ENCODE peak calls at places on chromosomes 5 and 9, in five cellular contexts. W is tibial artery, J is heart left ventricle, D is fibroblast of pulmonary artery, G is breast epithelium. M is an unnamed sample.

GRCh38 chr5:63451188-63451587 is 511.1 kb downstream of the HTR1A start:
- DNase-seq in D (no peak), J (no peak), G (no peak), W (no peak), M (no peak)

GRCh38 chr9:33817327-33818166 is 587 bp downstream of the UBE2R2 start:
- DNase-seq in D (peak), W (peak), J (peak), G (peak), M (peak)

GRCh38 chr5:72009280-72009679 is 98.0 kb upstream of the MAP1B start:
- DNase-seq in D (no peak), J (no peak), G (no peak), W (no peak), M (no peak)

GRCh38 chr5:155625897-155626543 is 612.5 kb downstream of the KIF4B start:
- DNase-seq in D (no peak), G (no peak), W (no peak), J (no peak), M (no peak)

GRCh38 chr9:15306068-15306756 is 804 bp downstream of the TTC39B start:
- DNase-seq in G (peak), W (peak), J (peak), D (peak), M (peak)

GRCh38 chr9:119050281-119050680 is 319.0 kb downstream of the BRINP1 start:
- DNase-seq in W (no peak), G (no peak), D (no peak), J (no peak), M (no peak)

GRCh38 chr5:157603333-157604190 is 28.0 kb upstream of the ADAM19 start:
- DNase-seq in D (peak), W (no peak), G (no peak), J (no peak), M (peak)

GRCh38 chr9:107471562-107471961 is 18.0 kb downstream of the KLF4 start:
- DNase-seq in J (no peak), G (no peak), D (no peak), W (no peak), M (no peak)

GRCh38 chr5:107293551-107293950 is 377.2 kb downstream of the EFNA5 start:
- DNase-seq in J (no peak), G (no peak), W (no peak), D (no peak), M (no peak)

GRCh38 chr5:322942-323879 is 1.7 kb downstream of the AHRR start:
- DNase-seq in J (no peak), G (no peak), D (no peak), W (no peak), M (peak)

GRCh38 chr5:90558344-90559192 is at the start of gene ADGRV1:
- DNase-seq in D (peak), G (peak), W (no peak), J (peak), M (no peak)

GRCh38 chr9:127938298-127938690 is 640 bp upstream of the DPM2 start:
- DNase-seq in W (no peak), J (no peak), D (no peak), G (no peak), M (peak)

GRCh38 chr9:130265431-130266235 is at the start of gene HMCN2:
- DNase-seq in W (peak), J (peak), G (no peak), D (no peak), M (no peak)

GRCh38 chr5:56711191-56711590 is 104.2 kb upstream of the MAP3K1 start:
- DNase-seq in G (no peak), J (no peak), D (no peak), W (no peak), M (no peak)

GRCh38 chr9:105842023-105842644 is 147.8 kb downstream of the TMEM38B start:
- DNase-seq in J (no peak), G (no peak), D (peak), W (no peak), M (no peak)

GRCh38 chr5:124902097-124902821 is 155.8 kb upstream of the ZNF608 start:
- DNase-seq in D (peak), W (peak), J (no peak), G (no peak), M (no peak)

GRCh38 chr5:172881691-172882370 is 47.8 kb downstream of the ERGIC1 start:
- DNase-seq in D (peak), W (peak), G (no peak), J (no peak), M (peak)

GRCh38 chr9:83322438-83322837 is 215.8 kb downstream of the FRMD3 start:
- DNase-seq in G (no peak), J (no peak), W (no peak), D (no peak), M (no peak)

GRCh38 chr9:82996931-82997330 is 66.0 kb downstream of the RASEF start:
- DNase-seq in D (no peak), W (no peak), G (no peak), J (no peak), M (no peak)

GRCh38 chr5:66710557-66710956 is 114.4 kb downstream of the MAST4 start:
- DNase-seq in W (no peak), G (no peak), D (peak), J (peak), M (no peak)

GRCh38 chr5:76590027-76590426 is 33.2 kb downstream of the F2RL2 start:
- DNase-seq in W (no peak), G (no peak), J (no peak), D (no peak), M (no peak)

GRCh38 chr5:72380491-72381274 is 60.5 kb downstream of the PTCD2 start:
- DNase-seq in D (no peak), G (no peak), J (no peak), W (no peak), M (no peak)

GRCh38 chr9:116279230-116279629 is 125.6 kb downstream of the PAPPA start:
- DNase-seq in W (no peak), J (no peak), G (no peak), D (peak), M (no peak)

GRCh38 chr5:80569961-80570786 is at the start of gene ANKRD34B:
- DNase-seq in D (peak), W (no peak), G (no peak), J (no peak), M (peak)

GRCh38 chr9:17906841-17907779 is 328.2 kb downstream of the SH3GL2 start:
- DNase-seq in D (no peak), J (no peak), W (no peak), G (no peak), M (peak)

GRCh38 chr5:160020266-160020770 is 11.4 kb downstream of the TTC1 start:
- DNase-seq in D (no peak), G (no peak), J (no peak), W (no peak), M (no peak)

GRCh38 chr5:116454417-116454927 is 120.2 kb downstream of the SEMA6A start:
- DNase-seq in D (peak), J (peak), W (peak), G (no peak), M (no peak)

GRCh38 chr9:131095666-131096489 is 453 bp upstream of the AIF1L start:
- DNase-seq in W (no peak), J (peak), D (no peak), G (no peak), M (peak)

GRCh38 chr5:179615203-179615602 is 8.3 kb downstream of the HNRNPH1 start:
- DNase-seq in W (no peak), J (no peak), D (no peak), G (no peak), M (peak)

GRCh38 chr5:89735108-89735507 is 674.4 kb downstream of the CETN3 start:
- DNase-seq in J (no peak), W (no peak), G (no peak), D (peak), M (no peak)

GRCh38 chr9:131609116-131609830 is 64.0 kb downstream of the PRRT1B start:
- DNase-seq in W (peak), D (peak), G (peak), J (peak), M (peak)

GRCh38 chr5:73694089-73694488 is 68.1 kb downstream of the ARHGEF28 start:
- DNase-seq in J (no peak), D (no peak), G (no peak), W (no peak), M (no peak)

GRCh38 chr5:120236360-120236759 is 227.7 kb upstream of the PRR16 start:
- DNase-seq in D (no peak), J (no peak), G (no peak), W (no peak), M (no peak)

GRCh38 chr5:81626524-81626923 is 124.4 kb downstream of the SSBP2 start:
- DNase-seq in J (peak), W (no peak), G (no peak), D (peak), M (peak)

GRCh38 chr5:134175874-134176522 is 752 bp downstream of the SKP1 start:
- DNase-seq in D (peak), G (no peak), J (no peak), W (peak), M (no peak)

GRCh38 chr5:168209987-168210386 is 81.5 kb upstream of the WWC1 start:
- DNase-seq in D (no peak), W (no peak), J (no peak), G (no peak), M (no peak)

GRCh38 chr9:77789891-77790290 is 141.8 kb upstream of the GNA14 start:
- DNase-seq in D (no peak), J (no peak), W (no peak), G (no peak), M (no peak)

GRCh38 chr9:77793909-77794308 is 145.8 kb upstream of the GNA14 start:
- DNase-seq in D (peak), W (no peak), J (no peak), G (no peak), M (no peak)
- TF ChIP-seq CTCF in D (peak), W (no peak), J (no peak), G (peak), M (no peak)

DNA sequence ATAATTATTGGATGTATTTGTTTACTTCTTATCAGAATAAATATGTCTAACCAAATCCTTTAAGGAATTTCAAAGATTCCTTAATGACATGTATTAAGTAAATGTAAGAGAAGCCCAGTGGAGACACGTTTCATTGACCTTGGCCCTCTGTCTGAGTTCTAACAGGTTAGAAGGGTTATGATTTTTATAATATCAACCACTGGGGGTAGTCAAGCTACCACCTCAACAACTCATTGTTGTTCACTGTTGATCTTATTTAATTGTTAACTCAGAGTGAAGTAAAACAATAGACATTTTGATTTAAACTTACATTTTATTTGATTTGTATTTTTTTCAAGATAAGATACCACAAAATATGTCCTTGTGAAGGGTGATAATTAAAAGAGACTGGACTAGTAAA is 499.2 kb upstream of the COX7C start:
- DNase-seq in W (no peak), J (no peak), G (no peak), D (no peak), M (no peak)
- TF ChIP-seq CTCF in W (no peak), J (no peak), G (no peak), D (no peak), M (no peak)

GRCh38 chr9:128969491-128969890 is 22.0 kb downstream of the NUP188 start:
- DNase-seq in G (no peak), W (no peak), D (no peak), J (no peak), M (no peak)
- TF ChIP-seq CTCF in G (no peak), W (no peak), D (no peak), J (no peak), M (no peak)

GRCh38 chr5:17402291-17403121 is 95.5 kb upstream of the TAF11L2 start:
- DNase-seq in G (no peak), J (no peak), D (no peak), W (no peak), M (no peak)

GRCh38 chr5:17401509-17402290 is 96.3 kb upstream of the TAF11L2 start:
- DNase-seq in W (no peak), D (no peak), G (no peak), J (no peak), M (no peak)

GRCh38 chr5:17398866-17399835 is 98.9 kb upstream of the TAF11L2 start:
- DNase-seq in G (no peak), W (no peak), D (no peak), J (no peak), M (no peak)

GRCh38 chr5:17399931-17400330 is 98.1 kb upstream of the TAF11L2 start:
- DNase-seq in G (no peak), D (no peak), J (no peak), W (no peak), M (no peak)

DNA sequence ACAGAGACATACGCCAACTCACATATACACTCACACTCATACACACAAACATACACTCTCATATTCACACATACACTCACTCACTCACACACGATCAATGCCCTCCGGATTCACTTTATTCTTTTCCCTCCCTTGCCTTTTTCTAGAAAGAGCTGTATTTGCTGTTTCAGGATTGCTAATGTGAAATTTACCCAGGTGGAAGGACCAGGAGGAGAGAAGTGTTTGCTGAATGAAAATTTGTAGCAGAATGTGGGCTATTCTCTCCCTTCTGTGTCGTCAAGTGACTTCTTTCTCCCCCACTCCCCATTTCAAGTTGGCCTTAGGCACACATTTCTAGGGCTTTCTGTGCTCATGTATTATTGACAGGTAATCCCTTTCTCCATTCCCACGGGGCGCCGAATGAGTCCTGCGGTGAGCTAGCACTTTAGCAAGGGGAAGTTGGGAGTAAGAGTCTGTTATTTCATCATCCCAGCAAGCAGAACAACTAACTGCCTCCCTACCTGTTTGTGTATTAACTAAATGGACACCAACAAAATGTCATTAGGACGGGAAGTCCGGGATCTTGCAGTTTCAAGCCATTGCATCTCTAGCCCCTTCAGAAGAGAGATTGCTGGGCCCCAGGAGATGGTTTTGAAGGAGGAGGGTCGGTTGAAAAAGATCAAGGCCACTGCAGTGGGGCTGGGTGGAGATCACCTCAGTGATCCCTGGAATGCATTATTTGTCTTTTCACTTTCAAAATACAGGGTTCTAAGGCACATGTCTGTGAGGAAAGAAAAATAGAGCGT is 97.1 kb upstream of the TAF11L2 start:
- DNase-seq in D (no peak), W (no peak), G (no peak), J (no peak), M (no peak)
- TF ChIP-seq CTCF in D (no peak), W (no peak), G (no peak), J (no peak), M (no peak)

GRCh38 chr9:124505006-124505900 is 1.9 kb downstream of the NR5A1 start:
- DNase-seq in W (no peak), D (no peak), J (no peak), G (no peak), M (peak)
- TF ChIP-seq CTCF in W (no peak), D (no peak), J (no peak), G (no peak), M (no peak)

DNA sequence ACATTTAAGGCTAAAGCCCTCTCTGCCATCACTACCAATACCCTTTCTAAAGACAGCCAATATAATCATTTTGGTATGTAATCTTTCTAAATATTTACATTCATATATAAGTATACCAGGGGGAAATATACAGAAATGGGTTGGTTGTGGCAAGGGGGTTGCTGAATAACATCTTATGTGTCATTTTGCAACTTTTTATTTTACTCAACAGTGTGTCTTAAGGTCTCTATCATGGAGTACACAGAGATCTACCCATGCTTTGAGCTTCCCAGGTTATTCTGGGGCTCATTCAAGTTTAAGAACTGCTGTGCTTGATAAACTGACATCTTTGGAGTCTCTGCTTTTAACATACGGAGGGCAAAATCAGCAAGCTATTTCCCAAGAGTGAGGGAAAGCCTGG is 7.4 kb upstream of the FAT2 start:
- DNase-seq in W (no peak), D (no peak), J (no peak), G (no peak), M (no peak)
- TF ChIP-seq CTCF in W (no peak), D (no peak), J (no peak), G (no peak), M (no peak)

GRCh38 chr5:171405615-171406014 is 13.8 kb upstream of the FGF18 start:
- DNase-seq in J (no peak), W (no peak), G (no peak), D (peak), M (no peak)
- TF ChIP-seq CTCF in J (peak), W (peak), G (peak), D (peak), M (peak)

GRCh38 chr5:32055891-32056866 is 117.9 kb downstream of the GOLPH3 start:
- DNase-seq in G (no peak), J (no peak), W (no peak), D (no peak), M (no peak)

GRCh38 chr5:32059779-32060178 is 114.3 kb downstream of the GOLPH3 start:
- DNase-seq in W (no peak), J (no peak), G (no peak), D (no peak), M (no peak)

GRCh38 chr5:32061236-32061635 is 112.9 kb downstream of the GOLPH3 start:
- DNase-seq in W (no peak), D (no peak), G (no peak), J (no peak), M (no peak)

GRCh38 chr5:32058101-32058500 is 116.0 kb downstream of the GOLPH3 start:
- DNase-seq in W (no peak), J (no peak), G (no peak), D (no peak), M (no peak)

DNA sequence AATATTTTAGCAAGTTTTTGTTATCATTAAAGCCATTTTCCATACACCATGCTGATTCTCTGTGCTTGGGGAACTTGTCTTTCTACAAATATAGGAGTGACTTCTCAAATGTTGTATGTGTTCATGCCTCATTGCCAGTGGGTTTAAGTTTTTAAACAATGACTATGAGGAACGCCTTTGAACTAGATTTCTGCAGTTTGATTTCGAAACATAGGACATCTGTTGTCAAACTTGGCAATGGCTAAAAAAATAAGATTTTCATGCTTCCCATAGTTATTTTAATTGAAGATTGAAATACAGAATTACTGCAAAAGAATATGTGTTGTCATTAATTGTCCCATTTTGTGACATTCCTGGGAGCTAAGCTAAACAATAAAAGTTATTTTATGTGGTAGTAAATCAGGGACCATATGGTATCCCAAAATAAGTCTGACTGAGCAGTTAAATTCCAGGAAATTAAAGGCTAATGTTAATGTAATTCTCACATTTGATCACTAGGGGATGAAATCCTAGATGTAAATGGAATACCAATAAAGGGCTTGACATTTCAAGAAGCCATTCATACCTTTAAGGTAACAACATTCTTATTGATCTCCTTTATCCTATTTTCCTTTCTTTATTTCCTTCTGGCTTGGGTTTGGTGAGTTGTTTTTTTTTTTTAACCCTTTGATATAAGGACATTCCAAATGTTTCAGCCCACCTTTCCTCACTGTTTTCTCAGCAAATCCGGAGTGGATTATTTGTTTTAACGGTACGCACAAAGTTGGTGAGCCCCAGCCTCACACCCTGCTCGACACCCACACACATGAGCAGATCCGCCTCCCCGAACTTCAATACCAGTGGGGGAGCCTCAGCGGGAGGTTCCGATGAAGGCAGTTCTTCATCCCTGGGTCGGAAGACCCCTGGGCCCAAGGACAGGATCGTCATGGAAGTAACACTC is 116.7 kb downstream of the GOLPH3 start:
- DNase-seq in W (no peak), D (peak), G (no peak), J (no peak), M (no peak)
- TF ChIP-seq CTCF in W (no peak), D (peak), G (no peak), J (no peak), M (peak)

GRCh38 chr5:181223729-181224389 is 778 bp downstream of the TRIM41 start:
- DNase-seq in W (peak), J (peak), G (peak), D (no peak), M (no peak)
- TF ChIP-seq CTCF in W (no peak), J (no peak), G (no peak), D (no peak), M (no peak)

GRCh38 chr9:19036611-19037010 is 3.6 kb upstream of the SAXO1 start:
- DNase-seq in J (no peak), D (no peak), G (no peak), W (no peak), M (no peak)
- TF ChIP-seq CTCF in J (no peak), D (no peak), G (no peak), W (no peak), M (peak)